ENCODE peak calls at places on chromosomes 12 and 14, in four cellular contexts. H, B, K and C are unnamed samples.

GRCh38 chr14:99889268-99889667 is 96.1 kb downstream of the EML1 start:
- DNase-seq in B (no peak), K (no peak), H (no peak), C (peak; percentile 87)

GRCh38 chr12:106219043-106219442 is 28.8 kb downstream of the CKAP4 start:
- DNase-seq in K (no peak), B (no peak), H (no peak), C (no peak)

GRCh38 chr12:93318720-93319522 is 58.8 kb upstream of the NUDT4 start:
- DNase-seq in H (no peak), K (no peak), B (no peak), C (peak; percentile 13)

GRCh38 chr12:41442905-41443304 is 254.8 kb downstream of the PDZRN4 start:
- DNase-seq in B (no peak), K (no peak), H (no peak), C (no peak)

GRCh38 chr14:55803506-55804197 is 223.6 kb downstream of the KTN1 start:
- DNase-seq in H (peak; percentile 50), B (no peak), K (no peak), C (no peak)

GRCh38 chr12:107525719-107526554 is 159.7 kb upstream of the PWP1 start:
- DNase-seq in H (no peak), B (no peak), K (no peak), C (no peak)

GRCh38 chr14:95533391-95533821 is 1.4 kb upstream of the GLRX5 start:
- DNase-seq in B (no peak), H (peak; percentile 30), K (no peak), C (peak; percentile 27)

GRCh38 chr12:12108441-12109058 is 37.8 kb downstream of the BCL2L14 start:
- DNase-seq in B (no peak), H (no peak), K (no peak), C (no peak)

GRCh38 chr12:89344043-89344861 is 8.0 kb downstream of the DUSP6 start:
- DNase-seq in B (no peak), K (no peak), H (no peak), C (no peak)

GRCh38 chr12:40474630-40475029 is 217.6 kb upstream of the CNTN1 start:
- DNase-seq in H (no peak), K (no peak), B (no peak), C (no peak)

GRCh38 chr14:59677771-59678211 is 101.2 kb upstream of the CCDC175 start:
- DNase-seq in H (no peak), K (no peak), B (no peak), C (no peak)

GRCh38 chr14:77053046-77053841 is 24.7 kb upstream of the IRF2BPL start:
- DNase-seq in B (peak; percentile 55), H (no peak), K (no peak), C (peak; percentile 88)

GRCh38 chr12:52007158-52007921 is 594 bp downstream of the TAMALIN start:
- DNase-seq in H (no peak), K (no peak), B (no peak), C (peak; percentile 47)
- TF ChIP-seq EZH2 in H (no peak), K (no peak), B (no peak), C (peak; percentile 88)

GRCh38 chr14:80956922-80957321 is 1.5 kb downstream of the TSHR start:
- DNase-seq in K (no peak), B (no peak), H (no peak), C (no peak)

GRCh38 chr14:80956105-80956504 is 684 bp downstream of the TSHR start:
- DNase-seq in H (no peak), B (no peak), K (no peak), C (no peak)

GRCh38 chr14:80958258-80958657 is 2.8 kb downstream of the TSHR start:
- DNase-seq in K (no peak), H (no peak), B (no peak), C (no peak)

GRCh38 chr14:80955434-80955939 is at the start of gene TSHR:
- DNase-seq in B (no peak), H (no peak), K (no peak), C (peak; percentile 23)

GRCh38 chr14:80959448-80960006 is 4.1 kb downstream of the TSHR start:
- DNase-seq in K (no peak), H (no peak), B (peak; percentile 93), C (no peak)
- H3K4me2 ChIP-seq in K (no peak overlapping the region), H (no peak overlapping the region), B (peak overlapping the region; percentile 78), C (no peak overlapping the region)

DNA sequence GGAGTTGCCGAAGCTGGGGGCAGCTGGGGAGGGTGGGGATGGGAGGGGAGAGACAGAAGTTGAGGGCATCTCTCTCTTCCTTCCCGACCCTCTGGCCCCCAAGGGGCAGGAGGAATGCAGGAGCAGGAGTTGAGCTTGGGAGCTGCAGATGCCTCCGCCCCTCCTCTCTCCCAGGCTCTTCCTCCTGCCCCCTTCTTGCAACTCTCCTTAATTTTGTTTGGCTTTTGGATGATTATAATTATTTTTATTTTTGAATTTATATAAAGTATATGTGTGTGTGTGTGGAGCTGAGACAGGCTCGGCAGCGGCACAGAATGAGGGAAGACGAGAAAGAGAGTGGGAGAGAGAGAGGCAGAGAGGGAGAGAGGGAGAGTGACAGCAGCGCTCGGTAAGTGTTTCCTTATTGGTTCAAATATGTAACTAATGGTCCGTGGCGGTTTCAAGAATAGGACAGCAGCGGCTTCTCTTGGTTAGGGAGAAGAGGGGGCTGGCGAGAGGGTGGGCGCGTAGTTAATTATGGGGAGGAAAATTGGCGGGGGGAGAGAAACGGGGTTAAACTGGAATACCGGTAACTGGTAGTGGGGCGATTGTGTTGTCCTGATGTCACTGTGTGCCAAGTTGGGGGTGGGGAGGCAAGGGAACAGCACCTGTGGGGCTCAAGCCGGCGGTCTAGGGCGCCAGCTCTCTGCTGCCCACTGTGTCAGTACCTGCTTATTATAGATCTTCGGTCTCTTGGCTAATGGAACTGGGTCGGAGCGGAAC is 8.4 kb downstream of the HOXC8 start:
- DNase-seq in K (no peak), B (no peak), H (peak; percentile 22), C (peak; percentile 41)
- TF ChIP-seq EZH2 in K (no peak), B (peak; percentile 27), H (no peak), C (peak; percentile 93)

GRCh38 chr14:33884916-33885315 is 66.0 kb downstream of the EGLN3 start:
- DNase-seq in H (no peak), K (no peak), B (no peak), C (no peak)

GRCh38 chr14:33876274-33876673 is 74.6 kb downstream of the EGLN3 start:
- DNase-seq in H (no peak), B (no peak), K (no peak), C (no peak)

GRCh38 chr14:33879684-33880286 is 71.1 kb downstream of the EGLN3 start:
- DNase-seq in B (no peak), K (no peak), H (no peak), C (no peak)

GRCh38 chr14:33880330-33880729 is 70.5 kb downstream of the EGLN3 start:
- DNase-seq in B (no peak), K (no peak), H (peak; percentile 30), C (no peak)
- H3K4me2 ChIP-seq in B (no peak overlapping the region), K (no peak overlapping the region), H (no peak overlapping the region), C (no peak overlapping the region)

DNA sequence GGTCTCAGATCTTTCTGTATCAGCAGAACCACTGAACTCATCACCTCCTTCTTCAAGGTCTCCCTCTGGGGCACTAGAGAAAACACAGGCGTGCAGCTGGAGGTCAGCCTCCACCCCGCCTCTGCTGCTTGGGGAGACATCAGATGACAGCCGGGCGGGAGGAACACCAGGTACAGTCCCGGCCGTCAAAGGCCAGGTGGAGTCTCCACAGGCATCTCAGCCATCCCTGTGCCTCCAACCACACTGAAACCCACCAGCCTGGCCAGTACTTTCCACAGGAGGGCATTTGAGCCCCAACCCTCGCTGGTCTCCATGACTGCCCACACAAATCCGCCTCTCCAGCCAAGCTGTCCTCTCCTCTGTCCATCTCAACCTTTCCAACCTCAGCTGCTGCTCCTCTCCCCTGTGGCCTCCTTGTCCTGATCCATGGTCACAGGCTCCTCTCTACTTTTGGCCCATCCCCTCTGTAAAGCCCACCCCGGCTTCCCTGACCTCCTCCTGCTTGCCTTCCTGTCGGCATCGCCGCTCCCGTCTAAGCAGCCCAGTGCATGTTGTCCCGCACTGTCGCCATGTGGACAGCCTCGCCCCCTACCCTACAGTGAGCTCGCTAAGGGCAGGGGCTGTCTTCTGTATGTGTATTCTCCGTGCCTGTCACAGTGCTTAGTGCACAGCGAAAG is 21.4 kb upstream of the FKBP4 start:
- DNase-seq in H (no peak), B (no peak), K (no peak), C (no peak)
- TF ChIP-seq EZH2 in H (no peak), B (no peak), K (no peak), C (no peak)

DNA sequence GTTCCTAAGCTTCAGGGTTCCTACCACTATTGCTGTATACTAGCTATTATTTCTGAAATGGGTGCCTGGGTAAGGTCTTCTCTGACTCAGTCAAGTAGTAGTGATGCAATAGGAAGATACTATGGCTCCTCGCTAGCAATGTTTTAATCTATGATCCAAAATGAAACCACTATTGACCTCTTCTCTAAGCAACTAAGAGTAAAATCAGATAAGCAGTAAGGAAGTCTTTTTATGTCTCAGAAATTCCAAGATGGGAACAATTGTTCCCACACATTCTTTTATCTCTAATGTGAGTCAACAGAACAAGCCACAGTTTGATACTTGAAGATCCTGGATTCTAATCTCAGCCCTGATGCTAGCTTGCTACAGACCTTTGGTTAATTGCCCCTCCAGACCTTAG is 45.1 kb downstream of the AREL1 start:
- DNase-seq in H (no peak), B (no peak), K (no peak), C (no peak)
- H3K4me2 ChIP-seq in H (no peak overlapping the region), B (no peak overlapping the region), K (no peak overlapping the region), C (no peak overlapping the region)

DNA sequence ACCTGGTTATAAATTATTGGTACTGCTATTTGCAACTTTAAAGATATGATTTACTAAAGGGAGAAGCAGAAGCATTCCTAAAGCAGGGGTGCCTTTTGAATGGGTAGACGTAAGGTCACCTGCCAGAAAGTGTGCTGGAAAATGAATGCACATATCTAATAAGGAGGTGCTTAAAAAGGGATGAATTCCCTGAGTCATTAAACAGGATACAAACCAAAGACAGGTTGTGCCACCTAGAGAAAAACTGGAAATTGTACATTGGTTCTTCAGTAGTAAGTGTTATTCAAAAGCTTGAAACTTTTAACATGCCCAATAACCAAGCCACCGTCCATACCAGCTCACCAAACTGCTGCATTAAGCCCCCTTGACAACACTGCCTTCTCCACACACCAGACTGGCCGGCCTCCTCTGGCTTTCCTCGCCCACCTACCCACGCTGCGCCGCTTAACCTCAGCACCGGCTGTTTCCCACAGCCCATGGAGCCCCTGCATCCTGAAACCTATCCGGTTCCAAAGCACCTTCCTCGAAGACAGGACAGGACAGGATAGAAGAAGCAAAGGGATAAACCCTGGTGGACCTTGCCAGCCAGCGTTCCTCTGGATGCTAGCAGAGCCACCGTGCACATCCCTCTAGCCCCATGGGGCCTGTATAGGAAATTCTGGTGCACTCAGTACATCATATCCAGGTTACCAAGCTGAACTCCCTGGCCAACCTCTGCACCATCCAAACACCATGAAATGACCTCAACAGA is 201.5 kb upstream of the CAND1 start:
- DNase-seq in K (peak; percentile 5), B (no peak), H (peak; percentile 58), C (peak; percentile 20)
- TF ChIP-seq EZH2 in K (no peak), B (no peak), H (no peak), C (no peak)